ENCODE peak calls at places on chromosomes 1 and 21, in seven cellular contexts. G is GM13976; J is cardiac muscle cell; C is fibroblast of mammary gland; P is BJ; U is adrenal gland; M is CD8-positive, alpha-beta T cell. B is an unnamed sample.

GRCh38 chr1:110478886-110479285 is 27.9 kb downstream of the PROK1 start:
- DNase-seq in G (no peak), J (no peak), C (no peak), P (no peak), U (no peak), M (no peak), B (no peak)

GRCh38 chr1:56547977-56548376 is 31.4 kb downstream of the PLPP3 start:
- DNase-seq in G (no peak), J (no peak), C (no peak), P (no peak), U (no peak), M (no peak), B (no peak)

GRCh38 chr21:27454234-27454633 is 487.3 kb upstream of the ADAMTS5 start:
- DNase-seq in G (no peak), J (no peak), C (no peak), P (no peak), U (no peak), M (no peak), B (no peak)

GRCh38 chr1:206507395-206508129 is at the start of gene RASSF5:
- DNase-seq in G (peak), J (peak), C (no peak), P (no peak), U (peak), M (peak), B (peak)

GRCh38 chr1:169009666-169010065 is 96.8 kb upstream of the ATP1B1 start:
- DNase-seq in G (peak), J (no peak), C (no peak), P (no peak), U (no peak), M (no peak), B (no peak)

GRCh38 chr1:55827350-55827749 is 612.2 kb upstream of the USP24 start:
- DNase-seq in G (no peak), J (peak), C (peak), P (peak), U (no peak), M (no peak), B (no peak)

GRCh38 chr21:45750924-45751323 is 107.4 kb downstream of the PCBP3 start:
- DNase-seq in G (no peak), J (no peak), C (no peak), P (no peak), U (no peak), M (no peak), B (no peak)

GRCh38 chr21:42261832-42262200 is 42.9 kb downstream of the ABCG1 start:
- DNase-seq in G (no peak), J (no peak), C (no peak), P (no peak), U (no peak), M (no peak), B (no peak)

GRCh38 chr1:33429846-33430750 is 797 bp downstream of the PHC2 start:
- DNase-seq in G (peak), J (peak), C (no peak), P (no peak), U (peak), M (peak), B (peak)

GRCh38 chr1:4599951-4600481 is 54.4 kb upstream of the AJAP1 start:
- DNase-seq in G (no peak), J (no peak), C (no peak), P (no peak), U (no peak), M (no peak), B (no peak)

GRCh38 chr21:27519357-27519756 is 552.5 kb upstream of the ADAMTS5 start:
- DNase-seq in G (no peak), J (peak), C (peak), P (peak), U (no peak), M (no peak), B (no peak)

GRCh38 chr1:28144203-28145135 is 32.0 kb downstream of the PTAFR start:
- DNase-seq in G (peak), J (peak), C (peak), P (no peak), U (no peak), M (no peak), B (peak)

GRCh38 chr1:244751271-244751895 is 84.1 kb upstream of the COX20 start:
- DNase-seq in G (no peak), J (no peak), C (no peak), P (no peak), U (no peak), M (no peak), B (no peak)

GRCh38 chr21:33434770-33435360 is 31.7 kb downstream of the IFNGR2 start:
- DNase-seq in G (peak), J (peak), C (peak), P (peak), U (peak), M (no peak), B (peak)

GRCh38 chr21:42654179-42654912 is 925 bp downstream of the PDE9A start:
- DNase-seq in G (peak), J (no peak), C (no peak), P (no peak), U (no peak), M (no peak), B (peak)

GRCh38 chr1:44775930-44776748 is 799 bp downstream of the RPS8 start:
- DNase-seq in G (peak), J (peak), C (no peak), P (no peak), U (no peak), M (no peak), B (no peak)

GRCh38 chr1:14810631-14811325 is 212.3 kb downstream of the KAZN start:
- DNase-seq in G (no peak), J (no peak), C (peak), P (no peak), U (no peak), M (no peak), B (no peak)

GRCh38 chr1:18288609-18289219 is 181.1 kb downstream of the IGSF21 start:
- DNase-seq in G (no peak), J (no peak), C (no peak), P (no peak), U (no peak), M (no peak), B (no peak)

GRCh38 chr1:53557369-53557768 is 98.2 kb downstream of the DMRTB1 start:
- DNase-seq in G (no peak), J (no peak), C (no peak), P (no peak), U (no peak), M (no peak), B (no peak)

GRCh38 chr21:14866859-14867560 is 197.8 kb downstream of the NRIP1 start:
- DNase-seq in G (no peak), J (no peak), C (no peak), P (no peak), U (no peak), M (no peak), B (no peak)

GRCh38 chr1:162578071-162578705 is 16.7 kb downstream of the UAP1 start:
- DNase-seq in G (no peak), J (no peak), C (no peak), P (no peak), U (no peak), M (no peak), B (no peak)

GRCh38 chr1:24964811-24965570 is 34.9 kb upstream of the RUNX3 start:
- DNase-seq in G (peak), J (no peak), C (no peak), P (no peak), U (no peak), M (peak), B (peak)

GRCh38 chr1:225875044-225875822 is 6.9 kb downstream of the TMEM63A start:
- DNase-seq in G (no peak), J (no peak), C (no peak), P (no peak), U (no peak), M (no peak), B (no peak)

GRCh38 chr1:208509072-208509471 is 264.9 kb upstream of the PLXNA2 start:
- DNase-seq in G (no peak), J (no peak), C (no peak), P (no peak), U (no peak), M (no peak), B (no peak)

GRCh38 chr1:184843732-184844495 is 89.3 kb upstream of the EDEM3 start:
- DNase-seq in G (peak), J (no peak), C (no peak), P (no peak), U (no peak), M (peak), B (peak)

GRCh38 chr1:42335809-42336518 is 929 bp upstream of the FOXJ3 start:
- DNase-seq in G (no peak), J (peak), C (peak), P (no peak), U (peak), M (no peak), B (peak)

GRCh38 chr1:117671781-117672501 is 66.1 kb downstream of the TENT5C start:
- DNase-seq in G (no peak), J (peak), C (peak), P (no peak), U (peak), M (no peak), B (no peak)

GRCh38 chr1:216927111-216927510 is 203.9 kb upstream of the ESRRG start:
- DNase-seq in G (no peak), J (no peak), C (no peak), P (no peak), U (no peak), M (no peak), B (no peak)

GRCh38 chr1:116763787-116764465 is 9.7 kb downstream of the CD2 start:
- DNase-seq in G (no peak), J (peak), C (peak), P (no peak), U (peak), M (peak), B (no peak)

GRCh38 chr1:245671966-245672767 is 517.4 kb downstream of the KIF26B start:
- DNase-seq in G (no peak), J (no peak), C (no peak), P (no peak), U (no peak), M (no peak), B (no peak)

GRCh38 chr1:245837741-245838140 is 669.3 kb downstream of the SMYD3 start:
- DNase-seq in G (no peak), J (peak), C (peak), P (no peak), U (no peak), M (no peak), B (no peak)

GRCh38 chr21:16536661-16537359 is 807.0 kb downstream of the USP25 start:
- DNase-seq in G (no peak), J (peak), C (peak), P (no peak), U (no peak), M (no peak), B (no peak)

GRCh38 chr1:150995896-150996295 is 10.8 kb downstream of the MINDY1 start:
- DNase-seq in G (no peak), J (peak), C (peak), P (no peak), U (peak), M (no peak), B (no peak)

GRCh38 chr1:26482921-26483320 is 10.7 kb downstream of the HMGN2 start:
- DNase-seq in G (no peak), J (peak), C (peak), P (no peak), U (no peak), M (no peak), B (no peak)

GRCh38 chr21:19475525-19475924 is 1071.9 kb upstream of the TMPRSS15 start:
- DNase-seq in G (no peak), J (peak), C (no peak), P (no peak), U (no peak), M (no peak), B (no peak)

GRCh38 chr1:202553560-202554038 is 156.7 kb downstream of the SYT2 start:
- DNase-seq in G (no peak), J (peak), C (peak), P (no peak), U (peak), M (no peak), B (no peak)

GRCh38 chr1:22287946-22288520 is 145.1 kb upstream of the WNT4 start:
- DNase-seq in G (no peak), J (no peak), C (no peak), P (no peak), U (no peak), M (no peak), B (no peak)

GRCh38 chr1:157442065-157442464 is 110.2 kb downstream of the FCRL5 start:
- DNase-seq in G (no peak), J (no peak), C (no peak), P (no peak), U (no peak), M (no peak), B (no peak)
- TF ChIP-seq CTCF in G (no peak), J (no peak), C (no peak), P (no peak), U (no peak), M (no peak), B (no peak)

GRCh38 chr1:167365360-167365759 is 144.7 kb downstream of the POU2F1 start:
- DNase-seq in G (no peak), J (no peak), C (no peak), P (no peak), U (no peak), M (no peak), B (no peak)
- TF ChIP-seq CTCF in G (no peak), J (no peak), C (no peak), P (no peak), U (no peak), M (no peak), B (no peak)

GRCh38 chr1:194155962-194156361 is 969.5 kb upstream of the B3GALT2 start:
- DNase-seq in G (no peak), J (no peak), C (no peak), P (no peak), U (no peak), M (no peak), B (no peak)

GRCh38 chr1:194164755-194165154 is 978.3 kb upstream of the B3GALT2 start:
- DNase-seq in G (no peak), J (no peak), C (no peak), P (no peak), U (no peak), M (no peak), B (no peak)

GRCh38 chr1:194161591-194161990 is 975.2 kb upstream of the B3GALT2 start:
- DNase-seq in G (no peak), J (no peak), C (no peak), P (no peak), U (peak), M (no peak), B (no peak)

DNA sequence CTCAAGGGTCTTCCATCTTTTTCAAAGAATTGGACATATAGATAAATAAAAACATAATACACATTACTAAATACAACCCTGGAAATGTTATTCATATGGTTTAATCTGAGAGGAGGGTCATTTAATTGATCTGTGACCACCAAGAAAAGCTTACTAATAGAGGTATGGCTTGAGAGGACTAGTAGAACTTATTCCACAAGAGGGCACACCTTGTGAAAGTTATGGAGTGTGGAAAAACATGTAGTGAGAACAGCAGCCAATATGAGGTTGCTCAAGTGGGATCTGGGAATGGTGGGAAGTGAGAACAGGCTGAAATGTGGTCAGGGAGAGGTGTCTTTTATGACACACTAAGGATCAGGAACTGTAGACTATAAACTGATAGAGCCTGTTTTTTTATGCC is 973.5 kb upstream of the B3GALT2 start:
- DNase-seq in G (no peak), J (peak), C (no peak), P (no peak), U (no peak), M (no peak), B (no peak)
- TF ChIP-seq CTCF in G (no peak), J (no peak), C (no peak), P (peak), U (no peak), M (no peak), B (no peak)

DNA sequence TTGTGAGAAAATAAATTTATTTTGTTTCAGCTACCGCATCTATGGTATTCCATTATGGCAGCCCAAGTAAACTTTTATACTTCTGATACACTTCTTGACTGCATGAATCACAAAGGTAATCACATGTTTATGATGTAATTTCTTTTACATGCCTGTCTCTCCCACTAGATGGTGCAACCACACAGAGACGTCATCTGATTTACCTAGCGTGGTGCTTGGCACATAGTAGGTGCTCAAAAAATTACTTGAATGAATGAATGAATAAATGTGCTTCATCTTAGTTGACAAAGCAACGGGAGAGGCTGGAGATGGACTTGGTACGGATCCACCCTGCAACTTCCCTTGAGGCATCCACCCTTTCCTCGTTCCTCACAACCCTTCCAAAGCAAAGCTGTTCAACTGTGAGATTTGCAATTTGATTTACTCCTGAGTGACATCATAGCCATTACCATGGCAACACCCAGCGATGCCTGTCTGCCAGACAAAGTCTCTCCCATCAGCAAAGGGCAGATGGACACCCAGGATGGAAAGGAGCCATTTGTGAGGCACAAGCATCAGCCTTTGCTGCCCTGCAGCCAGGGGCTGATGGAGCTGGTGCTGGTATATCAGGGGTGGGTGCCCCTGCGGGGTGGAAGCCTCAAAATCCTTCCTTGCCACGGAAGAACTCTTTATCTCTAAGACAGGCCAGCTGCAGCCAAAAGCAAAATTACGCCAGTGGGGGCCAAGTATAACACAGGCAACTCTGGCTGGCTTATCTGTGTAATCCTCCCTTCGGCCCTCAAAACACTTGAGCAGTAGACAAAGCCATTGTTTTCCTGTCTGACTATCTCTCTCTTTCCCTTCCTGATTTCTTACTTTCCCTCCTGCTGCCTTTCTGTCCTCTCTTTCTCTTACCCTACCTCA is 18.9 kb upstream of the VWA5B1 start:
- DNase-seq in G (no peak), J (peak), C (peak), P (no peak), U (no peak), M (no peak), B (no peak)
- TF ChIP-seq CTCF in G (no peak), J (peak), C (no peak), P (no peak), U (no peak), M (no peak), B (peak)

GRCh38 chr1:107515702-107516101 is 374.9 kb downstream of the NTNG1 start:
- DNase-seq in G (no peak), J (no peak), C (no peak), P (no peak), U (no peak), M (no peak), B (no peak)
- TF ChIP-seq CTCF in G (no peak), J (no peak), C (no peak), P (no peak), U (no peak), M (no peak), B (no peak)

GRCh38 chr1:154935749-154936415 is 637 bp downstream of the PMVK start:
- DNase-seq in G (no peak), J (no peak), C (no peak), P (no peak), U (peak), M (no peak), B (no peak)

GRCh38 chr1:154936416-154937050 is at the start of gene PMVK:
- DNase-seq in G (peak), J (peak), C (peak), P (peak), U (peak), M (peak), B (peak)

GRCh38 chr1:154937988-154938386 is 1.5 kb upstream of the PMVK start:
- DNase-seq in G (no peak), J (no peak), C (no peak), P (no peak), U (no peak), M (no peak), B (no peak)

GRCh38 chr1:154938604-154939399 is 2.3 kb upstream of the PMVK start:
- DNase-seq in G (no peak), J (no peak), C (no peak), P (no peak), U (peak), M (no peak), B (no peak)

GRCh38 chr1:154937051-154937987 is 800 bp upstream of the PMVK start:
- DNase-seq in G (peak), J (peak), C (peak), P (peak), U (peak), M (peak), B (peak)
- TF ChIP-seq CTCF in G (peak), J (peak), C (peak), P (peak), U (peak), M (peak), B (peak)

GRCh38 chr1:73611681-73612080 is 586.3 kb downstream of the LRRIQ3 start:
- DNase-seq in G (no peak), J (no peak), C (no peak), P (no peak), U (no peak), M (no peak), B (no peak)

GRCh38 chr1:73617145-73617544 is 580.8 kb downstream of the LRRIQ3 start:
- DNase-seq in G (no peak), J (no peak), C (no peak), P (no peak), U (no peak), M (no peak), B (no peak)
- TF ChIP-seq CTCF in G (no peak), J (no peak), C (no peak), P (no peak), U (no peak), M (no peak), B (no peak)

B was measured in GM13977.